ENCODE peak calls at places on chromosomes 7 and 10, in seven cellular contexts. R, I, S, W, O, F and B are unnamed samples.

GRCh38 chr7:35716038-35716803 is 21.3 kb upstream of the HERPUD2 start:
- DNase-seq in R (no peak), I (peak), S (no peak), W (no peak), O (peak), F (no peak), B (no peak)

GRCh38 chr7:156096806-156097538 is 284.7 kb upstream of the SHH start:
- DNase-seq in R (no peak), I (no peak), S (peak), W (no peak), O (no peak), F (no peak), B (no peak)

GRCh38 chr10:75111906-75112703 is 649 bp downstream of the SAMD8 start:
- DNase-seq in R (no peak), I (peak), S (peak), W (peak), O (peak), F (peak), B (no peak)

GRCh38 chr10:3992374-3993178 is 207.6 kb upstream of the KLF6 start:
- DNase-seq in R (no peak), I (no peak), S (no peak), W (no peak), O (no peak), F (no peak), B (no peak)

GRCh38 chr7:3591150-3591549 is 290.1 kb downstream of the SDK1 start:
- DNase-seq in R (no peak), I (no peak), S (no peak), W (no peak), O (no peak), F (no peak), B (no peak)

GRCh38 chr7:12554848-12555247 is 15.7 kb upstream of the SCIN start:
- DNase-seq in R (no peak), I (no peak), S (no peak), W (no peak), O (no peak), F (no peak), B (no peak)

GRCh38 chr7:151413241-151413640 is 3.4 kb upstream of the WDR86 start:
- DNase-seq in R (no peak), I (no peak), S (no peak), W (no peak), O (no peak), F (no peak), B (no peak)

GRCh38 chr10:48237856-48238250 is 36.6 kb downstream of the FRMPD2 start:
- DNase-seq in R (no peak), I (no peak), S (no peak), W (no peak), O (no peak), F (no peak), B (no peak)

GRCh38 chr10:88288621-88289059 is 294.5 kb downstream of the RNLS start:
- DNase-seq in R (no peak), I (no peak), S (no peak), W (no peak), O (no peak), F (no peak), B (no peak)

GRCh38 chr10:99532687-99533495 is at the start of gene NKX2-3:
- DNase-seq in R (peak), I (peak), S (peak), W (no peak), O (peak), F (no peak), B (no peak)

GRCh38 chr7:6106140-6106904 is 75.1 kb downstream of the ANKRD61 start:
- DNase-seq in R (no peak), I (peak), S (peak), W (peak), O (no peak), F (peak), B (no peak)

GRCh38 chr7:90597879-90598278 is 1.8 kb downstream of the CDK14 start:
- DNase-seq in R (no peak), I (peak), S (peak), W (no peak), O (no peak), F (no peak), B (no peak)